ENCODE peak calls at places on chromosomes 12 and 14, in ten cellular contexts. D is DMS53; Y is T-cell; W is A172; M is suprapubic skin; P is activated CD4-positive, alpha-beta T cell treated with anti-CD3 and anti-CD28 coated beads for 24 hours; G is NCI-H1092 treated with DMSO at 0.1 percent for 48 hours; E is stimulated activated CD4-positive, alpha-beta T cell treated with anti-CD3 and anti-CD28 coated beads, TNF-alpha, amount 100 ng/mL, for 4 hours; Q is neuronal stem cell; L is sigmoid colon. F is an unnamed sample.

GRCh38 chr12:96213869-96214268 is 19.7 kb downstream of the ELK3 start:
- DNase-seq in L (no peak), W (no peak), M (no peak), P (no peak), E (no peak), G (no peak), Q (no peak), D (no peak), Y (no peak), F (no peak)

GRCh38 chr14:101361044-101361443 is 200.3 kb upstream of the DIO3 start:
- DNase-seq in Q (no peak), G (no peak), P (no peak), W (no peak), M (no peak), L (peak; percentile 75), D (no peak), E (no peak), Y (no peak), F (no peak)

GRCh38 chr14:87156878-87157277 is 836.1 kb downstream of the GALC start:
- DNase-seq in L (no peak), Q (no peak), G (no peak), D (no peak), Y (no peak), P (no peak), W (no peak), E (no peak), M (no peak), F (no peak)

GRCh38 chr12:18275974-18276373 is 14.7 kb downstream of the PIK3C2G start:
- DNase-seq in M (no peak), E (no peak), Y (no peak), P (no peak), W (peak; percentile 15), G (no peak), Q (no peak), D (no peak), L (no peak), F (no peak)

GRCh38 chr12:21837847-21838246 is 63.3 kb upstream of the KCNJ8 start:
- DNase-seq in E (no peak), P (no peak), W (no peak), D (no peak), Q (no peak), M (no peak), Y (no peak), L (no peak), G (no peak), F (no peak)

GRCh38 chr12:43579240-43579639 is 27.2 kb upstream of the ADAMTS20 start:
- DNase-seq in P (no peak), Y (no peak), W (peak; percentile 6), L (no peak), D (peak; percentile 46), G (no peak), M (no peak), E (no peak), Q (no peak), F (no peak)

GRCh38 chr14:98959958-98960616 is 311.9 kb downstream of the BCL11B start:
- DNase-seq in Y (no peak), M (no peak), Q (no peak), P (no peak), E (no peak), W (no peak), G (peak; percentile 11), D (no peak), L (peak; percentile 47), F (no peak)

GRCh38 chr12:24039113-24039525 is 89.6 kb upstream of the SOX5 start:
- DNase-seq in E (no peak), P (no peak), Q (no peak), G (no peak), Y (no peak), L (no peak), W (no peak), D (no peak), M (no peak), F (no peak)

F was measured in NCI-H146.